ENCODE peak calls at places on chromosomes 16 and 17, in ten cellular contexts. H is right lobe of liver, L is upper lobe of left lung, Q is psoas muscle, R is neuronal stem cell, W is IMR-90, C is thoracic aorta, J is GM12878, V is AG04450, Z is neural progenitor cell. S is an unnamed sample. For H3K9me3, the result is how much of the 10 kb centered on the place peaks cover.

GRCh38 chr17:13393841-13394710 is 207.7 kb downstream of the HS3ST3A1 start:
- DNase-seq in Q (no peak), C (no peak), R (no peak), Z (no peak), W (peak), J (no peak), L (no peak), H (no peak), V (peak), S (no peak)

GRCh38 chr16:50204426-50205108 is 51.5 kb downstream of the TENT4B start:
- DNase-seq in J (no peak), C (no peak), H (no peak), L (no peak), Z (no peak), V (no peak), R (no peak), Q (no peak), W (no peak), S (no peak)

GRCh38 chr17:34434065-34434464 is 71.0 kb upstream of the CCL1 start:
- DNase-seq in Q (no peak), V (no peak), J (no peak), W (no peak), H (no peak), L (no peak), R (no peak), C (no peak), Z (no peak), S (no peak)

GRCh38 chr16:88348377-88349152 is 34.2 kb upstream of the ZNF469 start:
- DNase-seq in C (no peak), Q (no peak), W (no peak), Z (no peak), V (no peak), J (no peak), H (peak), L (no peak), R (no peak), S (no peak)

GRCh38 chr16:66081967-66082366 is 284.5 kb upstream of the CDH5 start:
- DNase-seq in V (peak), Z (no peak), W (peak), C (no peak), R (no peak), H (no peak), J (no peak), Q (no peak), L (no peak), S (peak)

GRCh38 chr16:1498899-1499676 is 5.9 kb downstream of the TELO2 start:
- DNase-seq in W (no peak), J (no peak), Q (peak), L (no peak), H (no peak), Z (no peak), V (no peak), R (no peak), C (no peak), S (no peak)

GRCh38 chr17:59001158-59001814 is 105.4 kb downstream of the TRIM37 start:
- DNase-seq in Z (no peak), Q (no peak), H (peak), J (peak), R (no peak), W (peak), L (peak), V (no peak), C (no peak), S (no peak)

GRCh38 chr16:52439171-52439701 is 107.7 kb downstream of the TOX3 start:
- DNase-seq in Q (no peak), J (no peak), W (no peak), L (no peak), C (no peak), R (no peak), H (no peak), V (no peak), Z (no peak), S (no peak)

GRCh38 chr17:53631486-53631885 is 191.2 kb upstream of the KIF2B start:
- DNase-seq in R (no peak), Z (no peak), C (no peak), J (no peak), Q (no peak), V (no peak), W (no peak), L (no peak), H (no peak), S (no peak)

GRCh38 chr17:75031972-75032895 is 14.5 kb downstream of the ATP5PD start:
- DNase-seq in C (peak), Q (peak), R (no peak), V (no peak), W (peak), J (no peak), L (peak), H (peak), Z (peak), S (peak)

GRCh38 chr17:38327936-38328335 is 15.8 kb downstream of the GPR179 start:
- DNase-seq in J (no peak), R (no peak), Q (no peak), L (no peak), C (no peak), Z (no peak), H (no peak), V (no peak), W (no peak), S (no peak)

GRCh38 chr17:79713391-79713790 is 17.4 kb upstream of the ENPP7 start:
- DNase-seq in J (no peak), L (no peak), Q (no peak), R (no peak), V (no peak), W (no peak), C (no peak), H (no peak), Z (no peak), S (no peak)

GRCh38 chr17:31535581-31535981 is 144.1 kb downstream of the RAB11FIP4 start:
- DNase-seq in H (no peak), J (peak), Q (no peak), C (no peak), Z (no peak), L (no peak), W (no peak), V (no peak), R (no peak), S (no peak)

DNA sequence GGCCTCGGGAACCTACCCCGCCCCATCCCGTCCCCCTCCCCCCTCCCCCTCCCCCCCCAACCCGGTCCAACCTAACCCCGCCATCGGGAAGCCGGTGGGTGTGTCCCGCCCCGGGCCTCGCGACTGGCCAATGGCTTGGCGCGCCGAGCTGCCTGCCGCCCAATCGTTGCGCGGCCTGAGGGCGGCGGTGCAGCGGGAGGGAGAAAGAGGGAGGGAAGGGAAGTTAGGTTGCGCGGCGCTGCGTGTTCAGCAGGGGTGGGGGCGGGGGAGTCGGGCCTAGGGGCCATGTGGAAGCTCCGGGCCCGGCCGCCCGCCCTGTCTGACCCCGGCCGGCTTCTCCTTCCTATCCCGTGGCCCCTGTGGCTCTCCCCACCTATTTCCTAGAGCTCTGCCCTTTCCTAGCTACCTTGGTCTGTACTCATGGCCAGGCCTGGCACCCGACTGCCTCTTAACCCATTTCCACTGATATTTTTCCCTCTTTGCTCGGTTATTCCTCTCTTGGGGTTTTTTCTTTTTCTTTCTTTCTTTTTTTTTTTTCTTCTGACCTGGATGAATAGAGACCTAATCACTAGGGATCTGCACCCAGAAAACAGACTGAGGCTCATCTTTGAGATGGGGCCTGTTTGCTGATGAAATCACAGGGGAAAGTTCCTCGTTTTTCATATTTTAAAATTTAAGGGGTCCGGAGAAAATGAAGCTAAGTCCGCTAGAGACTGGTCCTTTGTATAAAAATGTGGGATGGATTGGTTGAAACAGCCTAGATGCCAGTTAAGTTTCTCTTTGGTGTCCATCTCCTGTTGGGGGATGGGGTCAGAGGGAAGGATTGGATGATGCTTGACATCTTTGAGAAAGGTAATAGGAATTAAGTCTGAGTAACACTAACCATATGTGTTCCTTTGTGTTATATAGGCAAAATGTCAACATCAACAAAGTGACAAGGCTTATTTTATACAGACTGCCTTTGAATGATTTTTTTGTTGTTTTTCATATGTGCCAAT is 1.1 kb downstream of the KPNB1 start:
- DNase-seq in C (peak), H (peak), R (peak), W (peak), J (peak), Z (peak), V (peak), Q (peak), L (peak), S (peak)
- H3K27ac ChIP-seq in C (peak), H (peak), R (peak), W (peak), J (peak), Z (peak), V (peak), Q (peak), L (peak), S (peak)

GRCh38 chr16:3408561-3409197 is 7.7 kb downstream of the ZNF174 start:
- DNase-seq in W (no peak), V (no peak), L (no peak), Q (no peak), J (no peak), H (no peak), C (no peak), R (no peak), Z (no peak), S (no peak)
- H3K9me3 ChIP-seq in W (half or more), V (half or more), L (half or more), Q (half or more), J (under half), H (under half), C (half or more), R (half or more), Z (under half), S (under half)

GRCh38 chr17:43587647-43588046 is 41.5 kb upstream of the ETV4 start:
- DNase-seq in V (no peak), L (no peak), J (no peak), Z (no peak), Q (no peak), R (no peak), W (no peak), H (no peak), C (no peak), S (no peak)
- H3K27ac ChIP-seq in V (no peak), L (no peak), J (no peak), Z (no peak), Q (no peak), R (no peak), W (no peak), H (no peak), C (no peak), S (no peak)

GRCh38 chr17:81153340-81153803 is 11.9 kb upstream of the PVALEF start:
- DNase-seq in C (no peak), W (peak), Z (no peak), V (no peak), R (no peak), L (peak), Q (peak), H (no peak), J (no peak), S (no peak)

GRCh38 chr17:81150379-81151038 is 14.8 kb upstream of the PVALEF start:
- DNase-seq in Q (no peak), J (no peak), R (no peak), L (peak), V (no peak), C (no peak), Z (no peak), H (peak), W (no peak), S (no peak)

GRCh38 chr17:81152288-81152848 is 12.9 kb upstream of the PVALEF start:
- DNase-seq in J (no peak), W (no peak), Q (peak), C (no peak), Z (no peak), V (no peak), R (no peak), L (no peak), H (no peak), S (no peak)

GRCh38 chr17:81148986-81149533 is 16.2 kb upstream of the PVALEF start:
- DNase-seq in V (no peak), L (peak), W (no peak), Z (no peak), R (no peak), H (peak), J (no peak), Q (no peak), C (no peak), S (no peak)

GRCh38 chr17:81151039-81151677 is 14.1 kb upstream of the PVALEF start:
- DNase-seq in Q (no peak), W (no peak), J (no peak), V (no peak), C (no peak), L (no peak), R (no peak), Z (no peak), H (peak), S (no peak)
- H3K9me3 ChIP-seq in Q (under half), W (under half), J (under half), V (under half), C (under half), L (under half), R (under half), Z (under half), H (under half), S (under half)

GRCh38 chr17:74018116-74018515 is 185.4 kb upstream of the RPL38 start:
- DNase-seq in R (no peak), L (no peak), J (no peak), Q (peak), W (no peak), V (no peak), C (no peak), H (no peak), Z (no peak), S (no peak)
- H3K27ac ChIP-seq in R (no peak), L (no peak), J (no peak), Q (no peak), W (no peak), V (no peak), C (no peak), H (no peak), Z (no peak), S (no peak)

GRCh38 chr17:19619705-19620325 is 28.7 kb upstream of the ALDH3A2 start:
- DNase-seq in H (no peak), V (no peak), C (no peak), R (no peak), J (no peak), Q (no peak), L (no peak), W (no peak), Z (no peak), S (no peak)

GRCh38 chr17:19618015-19618414 is 30.5 kb upstream of the ALDH3A2 start:
- DNase-seq in C (no peak), R (no peak), L (no peak), W (no peak), H (no peak), V (no peak), Z (no peak), J (no peak), Q (no peak), S (no peak)

GRCh38 chr17:19626079-19626478 is 22.5 kb upstream of the ALDH3A2 start:
- DNase-seq in R (no peak), H (no peak), J (no peak), L (no peak), Z (no peak), V (no peak), C (no peak), Q (no peak), W (no peak), S (no peak)

GRCh38 chr17:19621697-19622096 is 26.9 kb upstream of the ALDH3A2 start:
- DNase-seq in H (no peak), L (no peak), Q (no peak), C (no peak), V (no peak), Z (no peak), R (no peak), W (no peak), J (no peak), S (no peak)
- H3K9me3 ChIP-seq in H (under half), L (under half), Q (under half), C (under half), V (under half), Z (under half), R (under half), W (under half), J (under half), S (under half)

GRCh38 chr17:4520060-4520880 is 21.6 kb downstream of the SPNS2 start:
- DNase-seq in V (no peak), H (no peak), R (no peak), Q (no peak), J (no peak), W (no peak), L (no peak), C (no peak), Z (no peak), S (no peak)
- H3K27ac ChIP-seq in V (no peak), H (peak), R (no peak), Q (peak), J (no peak), W (no peak), L (peak), C (peak), Z (no peak), S (peak)

GRCh38 chr16:35575432-35575821 is 2116.0 kb downstream of the TP53TG3F start:
- DNase-seq in Z (no peak), W (no peak), J (no peak), C (no peak), H (no peak), Q (no peak), R (no peak), L (no peak), V (no peak), S (no peak)
- H3K9me3 ChIP-seq in Z (under half), W (under half), J (under half), C (under half), H (under half), Q (under half), R (under half), L (under half), V (half or more), S (under half)

S was measured in esophagus muscularis mucosa.